ENCODE peak calls at places on chromosomes 1 and 21, in ten cellular contexts. W is Panc1; J is astrocyte; M is lung; H is neuronal stem cell; C is A549; K is stomach; Z is effector memory CD4-positive, alpha-beta T cell; D is heart right ventricle; V is adrenal gland. Y is an unnamed sample.

GRCh38 chr1:93483200-93483599 is 35.3 kb downstream of the FNBP1L start:
- DNase-seq in W (no peak), J (no peak), M (no peak), H (no peak), C (no peak), K (no peak), Z (no peak), D (no peak), V (no peak), Y (no peak)

GRCh38 chr1:60920561-60920960 is 161.8 kb upstream of the NFIA start:
- DNase-seq in W (no peak), J (no peak), M (no peak), H (no peak), C (no peak), K (no peak), Z (no peak), D (no peak), V (no peak), Y (no peak)

GRCh38 chr1:62386351-62387121 is 50.3 kb upstream of the USP1 start:
- DNase-seq in W (no peak), J (peak; percentile 92), M (no peak), H (no peak), C (peak; percentile 15), K (no peak), Z (no peak), D (no peak), V (no peak), Y (no peak)

GRCh38 chr1:59815892-59816291 is 1.1 kb downstream of the HOOK1 start:
- DNase-seq in W (no peak), J (no peak), M (no peak), H (no peak), C (no peak), K (no peak), Z (no peak), D (no peak), V (no peak), Y (no peak)

GRCh38 chr1:35032384-35032739 is 617 bp upstream of the ZMYM6 start:
- DNase-seq in W (no peak), J (no peak), M (no peak), H (no peak), C (no peak), K (no peak), Z (no peak), D (no peak), V (no peak), Y (no peak)

GRCh38 chr21:37478821-37479220 is 112.2 kb downstream of the DYRK1A start:
- DNase-seq in W (no peak), J (no peak), M (no peak), H (no peak), C (no peak), K (no peak), Z (no peak), D (no peak), V (no peak), Y (no peak)

GRCh38 chr1:103273106-103273505 is 164.8 kb upstream of the COL11A1 start:
- DNase-seq in W (no peak), J (no peak), M (no peak), H (no peak), C (peak; percentile 7), K (no peak), Z (no peak), D (no peak), V (no peak), Y (no peak)

GRCh38 chr1:154956557-154956956 is 658 bp upstream of the PBXIP1 start:
- DNase-seq in W (no peak), J (no peak), M (no peak), H (no peak), C (no peak), K (no peak), Z (no peak), D (peak; percentile 48), V (peak; percentile 49), Y (peak; percentile 57)

GRCh38 chr1:2046225-2046917 is 3.8 kb upstream of the PRKCZ start:
- DNase-seq in W (no peak), J (no peak), M (peak; percentile 83), H (no peak), C (peak; percentile 64), K (peak; percentile 90), Z (no peak), D (peak; percentile 51), V (peak; percentile 80), Y (no peak)

GRCh38 chr1:118984086-118984989 is 3.8 kb downstream of the TBX15 start:
- DNase-seq in W (no peak), J (no peak), M (no peak), H (peak; percentile 64), C (no peak), K (no peak), Z (no peak), D (no peak), V (no peak), Y (peak; percentile 77)

GRCh38 chr1:221549815-221550214 is 192.1 kb downstream of the DUSP10 start:
- DNase-seq in W (no peak), J (no peak), M (no peak), H (no peak), C (no peak), K (no peak), Z (no peak), D (no peak), V (no peak), Y (no peak)
- H3K4me3 ChIP-seq in W (no peak overlapping the region), J (no peak overlapping the region), M (no peak overlapping the region), H (no peak overlapping the region), C (no peak overlapping the region), K (no peak overlapping the region), Z (no peak overlapping the region), D (no peak overlapping the region), V (no peak overlapping the region), Y (no peak overlapping the region)

GRCh38 chr1:23097316-23097715 is 71.3 kb downstream of the LUZP1 start:
- DNase-seq in W (no peak), J (no peak), M (no peak), H (no peak), C (no peak), K (no peak), Z (no peak), D (no peak), V (no peak), Y (no peak)

GRCh38 chr1:23100074-23100748 is 68.4 kb downstream of the LUZP1 start:
- DNase-seq in W (peak; percentile 68), J (peak; percentile 96), M (no peak), H (peak; percentile 17), C (peak; percentile 68), K (peak; percentile 30), Z (peak; percentile 45), D (no peak), V (peak; percentile 77), Y (no peak)

GRCh38 chr1:23101101-23101827 is 67.4 kb downstream of the LUZP1 start:
- DNase-seq in W (peak; percentile 55), J (peak; percentile 36), M (no peak), H (no peak), C (peak; percentile 61), K (no peak), Z (no peak), D (no peak), V (no peak), Y (no peak)

GRCh38 chr1:23099171-23099536 is 69.5 kb downstream of the LUZP1 start:
- DNase-seq in W (no peak), J (no peak), M (no peak), H (no peak), C (no peak), K (no peak), Z (no peak), D (no peak), V (no peak), Y (no peak)

DNA sequence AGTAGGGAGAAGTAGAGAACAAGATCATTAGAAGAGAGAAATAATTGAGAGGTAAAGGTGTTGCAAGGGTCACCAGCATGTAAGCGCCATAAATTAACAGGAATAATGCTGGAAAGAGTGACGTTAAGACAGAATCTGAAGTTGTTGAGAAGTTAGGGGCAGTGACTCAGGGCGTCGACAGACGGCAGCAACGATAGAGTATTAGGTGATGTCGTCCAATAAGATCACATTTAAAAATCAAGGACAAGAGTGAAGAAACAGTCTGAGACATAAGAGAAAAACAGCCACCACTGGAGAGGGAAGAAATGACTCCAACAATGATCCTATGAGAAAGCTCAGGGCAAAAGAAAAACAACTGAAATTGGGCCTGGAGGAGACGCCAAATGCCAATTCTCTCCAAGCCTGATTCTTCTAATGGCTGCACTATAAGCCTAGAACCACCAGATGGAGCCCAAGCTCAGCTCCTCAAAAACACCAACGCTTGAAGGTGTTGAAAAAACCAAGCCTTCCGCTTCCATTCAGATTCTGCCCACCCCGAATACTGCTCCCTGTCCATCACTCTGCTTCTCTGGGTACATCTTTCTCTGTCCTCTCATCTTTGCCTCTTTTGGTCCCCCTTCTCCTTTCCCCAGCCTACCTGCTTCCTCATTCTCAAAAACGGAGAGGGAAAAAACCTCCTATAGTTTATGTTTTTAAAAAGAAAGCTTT is 70.0 kb downstream of the LUZP1 start:
- DNase-seq in W (peak; percentile 80), J (peak; percentile 45), M (peak; percentile 58), H (peak; percentile 73), C (peak; percentile 76), K (peak; percentile 66), Z (peak; percentile 41), D (peak; percentile 65), V (peak; percentile 62), Y (no peak)
- H3K4me1 ChIP-seq in W (peaks cover 46% of the 10 kb centered on the region), J (peaks cover 52% of the 10 kb centered on the region), M (peaks cover 4% of the 10 kb centered on the region), H (peaks cover 12% of the 10 kb centered on the region), C (peaks cover 62% of the 10 kb centered on the region), K (peaks cover 16% of the 10 kb centered on the region), Z (peaks cover 28% of the 10 kb centered on the region), D (peaks cover 49% of the 10 kb centered on the region), V (peaks cover 39% of the 10 kb centered on the region), Y (peaks cover 37% of the 10 kb centered on the region)

GRCh38 chr1:44811714-44812151 is 3.4 kb downstream of the BTBD19 start:
- DNase-seq in W (no peak), J (peak; percentile 88), M (no peak), H (no peak), C (no peak), K (no peak), Z (no peak), D (no peak), V (peak; percentile 82), Y (peak; percentile 30)

GRCh38 chr1:44810101-44810761 is 1.9 kb downstream of the BTBD19 start:
- DNase-seq in W (no peak), J (no peak), M (peak; percentile 82), H (no peak), C (peak; percentile 50), K (peak; percentile 81), Z (no peak), D (no peak), V (peak; percentile 81), Y (peak; percentile 70)

GRCh38 chr1:44811234-44811633 is 2.9 kb downstream of the BTBD19 start:
- DNase-seq in W (no peak), J (no peak), M (no peak), H (no peak), C (no peak), K (no peak), Z (no peak), D (no peak), V (no peak), Y (no peak)

GRCh38 chr1:44808938-44809917 is 905 bp downstream of the BTBD19 start:
- DNase-seq in W (no peak), J (peak; percentile 82), M (peak; percentile 62), H (no peak), C (peak; percentile 46), K (peak; percentile 51), Z (peak; percentile 83), D (peak; percentile 60), V (peak; percentile 62), Y (peak; percentile 72)

GRCh38 chr1:44812822-44813543 is 4.7 kb downstream of the BTBD19 start:
- DNase-seq in W (no peak), J (no peak), M (no peak), H (no peak), C (no peak), K (no peak), Z (no peak), D (no peak), V (peak; percentile 25), Y (peak; percentile 69)
- H3K4me3 ChIP-seq in W (peak overlapping the region; percentile 42), J (peak overlapping the region; percentile 26), M (peak overlapping the region; percentile 40), H (peak overlapping the region; percentile 81), C (no peak overlapping the region), K (peak overlapping the region; percentile 46), Z (peak overlapping the region; percentile 52), D (peak overlapping the region; percentile 59), V (no peak overlapping the region), Y (peak overlapping the region; percentile 72)

GRCh38 chr1:23559985-23560755 is 869 bp upstream of the ID3 start:
- DNase-seq in W (no peak), J (no peak), M (no peak), H (no peak), C (no peak), K (no peak), Z (no peak), D (no peak), V (no peak), Y (no peak)
- H3K4me1 ChIP-seq in W (peaks cover 74% of the 10 kb centered on the region), J (peaks cover 61% of the 10 kb centered on the region), M (peaks cover 9% of the 10 kb centered on the region), H (peaks cover 51% of the 10 kb centered on the region), C (peaks cover 67% of the 10 kb centered on the region), K (peaks cover 70% of the 10 kb centered on the region), Z (peaks cover 24% of the 10 kb centered on the region), D (peaks cover 38% of the 10 kb centered on the region), V (peaks cover 10% of the 10 kb centered on the region), Y (peaks cover 39% of the 10 kb centered on the region)